ENCODE peak calls at places on chromosomes 6 and 20, in nine cellular contexts. O is dermis blood vessel endothelial cell, S is small intestine, Y is ecto neural progenitor cell, W is SK-N-SH, E is NCI-H187 treated with DMSO at 0.1 percent for 48 hours, U is Daoy, M is stromal cell of bone marrow, J is NCI-H2029. P is an unnamed sample.

GRCh38 chr6:72324591-72324990 is 297.3 kb upstream of the KCNQ5 start:
- DNase-seq in U (no peak), M (no peak), J (no peak), E (no peak), S (no peak), Y (no peak), O (no peak), W (no peak), P (no peak)

GRCh38 chr6:1485678-1486077 is 96.3 kb downstream of the FOXF2 start:
- DNase-seq in J (no peak), W (no peak), Y (no peak), S (peak; percentile 9), O (peak; percentile 53), M (peak; percentile 93), E (no peak), U (peak; percentile 81), P (no peak)

GRCh38 chr6:101803146-101803545 is 409.6 kb downstream of the GRIK2 start:
- DNase-seq in O (no peak), Y (no peak), E (no peak), M (no peak), J (no peak), U (peak; percentile 1), W (no peak), S (no peak), P (no peak)

GRCh38 chr6:122747573-122747972 is 31.9 kb upstream of the FABP7 start:
- DNase-seq in E (no peak), W (no peak), Y (no peak), O (no peak), J (no peak), M (no peak), U (no peak), S (no peak), P (no peak)

GRCh38 chr6:45686841-45687569 is 309.3 kb upstream of the SUPT3H start:
- DNase-seq in E (no peak), J (no peak), U (no peak), S (no peak), O (no peak), W (no peak), Y (no peak), M (no peak), P (no peak)

GRCh38 chr6:15585936-15586335 is 76.9 kb downstream of the DTNBP1 start:
- DNase-seq in J (no peak), Y (no peak), E (no peak), O (no peak), M (no peak), W (peak; percentile 11), U (no peak), S (no peak), P (no peak)

GRCh38 chr6:114040871-114041270 is 69.9 kb upstream of the HDAC2 start:
- DNase-seq in M (no peak), E (no peak), J (no peak), S (no peak), Y (no peak), U (no peak), W (no peak), O (no peak), P (no peak)

GRCh38 chr20:3781153-3781910 is at the start of gene SPEF1:
- DNase-seq in S (peak; percentile 92), J (peak; percentile 85), U (peak; percentile 92), M (peak; percentile 94), E (peak; percentile 79), Y (peak; percentile 89), O (peak; percentile 93), W (peak; percentile 95), P (peak; percentile 91)

GRCh38 chr20:59253325-59253724 is 47.1 kb upstream of the EDN3 start:
- DNase-seq in O (no peak), S (peak; percentile 40), Y (no peak), M (no peak), U (no peak), E (no peak), J (no peak), W (no peak), P (no peak)

GRCh38 chr6:38813451-38813850 is 98.3 kb downstream of the DNAH8 start:
- DNase-seq in S (no peak), Y (no peak), J (no peak), E (no peak), W (no peak), M (no peak), O (peak; percentile 28), U (peak; percentile 28), P (no peak)

GRCh38 chr20:13098720-13099355 is 90.1 kb downstream of the SPTLC3 start:
- DNase-seq in W (no peak), J (no peak), M (no peak), E (no peak), U (no peak), S (peak; percentile 68), Y (no peak), O (no peak), P (no peak)

GRCh38 chr6:159615923-159616322 is 77.1 kb downstream of the SOD2 start:
- DNase-seq in O (no peak), J (no peak), W (no peak), U (no peak), S (no peak), E (no peak), M (no peak), Y (no peak), P (no peak)

GRCh38 chr6:43175676-43176422 is 4.8 kb downstream of the SRF start:
- DNase-seq in U (no peak), Y (no peak), W (no peak), S (no peak), O (no peak), J (no peak), E (no peak), M (no peak), P (no peak)

GRCh38 chr20:24783631-24784492 is 165.2 kb upstream of the CST7 start:
- DNase-seq in O (no peak), J (no peak), S (no peak), Y (no peak), M (no peak), U (no peak), E (no peak), W (no peak), P (no peak)

GRCh38 chr6:22737331-22737730 is 168.0 kb downstream of the HDGFL1 start:
- DNase-seq in O (peak; percentile 32), W (no peak), S (peak; percentile 30), U (peak; percentile 61), M (peak; percentile 43), E (peak; percentile 34), J (no peak), Y (peak; percentile 71), P (peak; percentile 88)

GRCh38 chr6:15496345-15497131 is 166.3 kb downstream of the DTNBP1 start:
- DNase-seq in M (no peak), J (no peak), E (no peak), W (no peak), U (no peak), O (no peak), S (no peak), Y (no peak), P (no peak)

GRCh38 chr20:53369871-53370270 is 223.8 kb downstream of the ZNF217 start:
- DNase-seq in Y (no peak), S (no peak), M (no peak), W (no peak), E (no peak), U (no peak), O (no peak), J (no peak), P (no peak)